ENCODE peak calls at places on chromosomes 7 and 10, in five cellular contexts. O is AG08395, A is choroid plexus epithelial cell, I is GDM1, T is fibroblast of lung. U is an unnamed sample.

GRCh38 chr7:44051611-44052220 is 7.2 kb downstream of the DBNL start:
- DNase-seq in O (no peak), I (no peak), A (no peak), T (no peak), U (no peak)

GRCh38 chr7:156423876-156424275 is 216.7 kb upstream of the RNF32 start:
- DNase-seq in I (no peak), T (no peak), O (no peak), A (no peak), U (no peak)

GRCh38 chr10:6583447-6583846 is 3.4 kb upstream of the PRKCQ start:
- DNase-seq in I (no peak), O (no peak), T (no peak), A (no peak), U (peak)

GRCh38 chr7:98955992-98956391 is 77.7 kb downstream of the TRRAP start:
- DNase-seq in A (no peak), T (no peak), O (no peak), I (no peak), U (no peak)

GRCh38 chr10:25661632-25662031 is 272.4 kb upstream of the MYO3A start:
- DNase-seq in T (no peak), I (no peak), O (no peak), A (peak), U (no peak)

GRCh38 chr10:92699518-92700272 is 9.9 kb downstream of the HHEX start:
- DNase-seq in O (peak), T (peak), A (peak), I (peak), U (peak)

GRCh38 chr7:48427671-48428070 is 256.4 kb downstream of the ABCA13 start:
- DNase-seq in I (no peak), A (no peak), T (no peak), O (no peak), U (no peak)

GRCh38 chr10:6050801-6051445 is 11.2 kb downstream of the IL2RA start:
- DNase-seq in O (peak), I (peak), T (peak), A (peak), U (peak)

GRCh38 chr10:29795856-29796255 is 161.1 kb upstream of the SVIL start:
- DNase-seq in A (no peak), T (no peak), O (peak), I (no peak), U (no peak)

GRCh38 chr7:28243861-28244260 is 63.3 kb upstream of the JAZF1 start:
- DNase-seq in T (no peak), I (no peak), A (no peak), O (no peak), U (no peak)

GRCh38 chr10:101272229-101272868 is 43.1 kb upstream of the LBX1 start:
- DNase-seq in T (peak), I (peak), A (peak), O (peak), U (peak)

GRCh38 chr7:153087498-153087897 is 327.9 kb downstream of the ACTR3B start:
- DNase-seq in A (peak), O (no peak), I (no peak), T (no peak), U (no peak)

GRCh38 chr7:48109848-48110663 is 21.0 kb downstream of the UPP1 start:
- DNase-seq in I (peak), O (peak), A (peak), T (peak), U (peak)

GRCh38 chr7:95141755-95142154 is 182.6 kb downstream of the PON1 start:
- DNase-seq in T (peak), A (peak), O (no peak), I (no peak), U (no peak)

GRCh38 chr7:86282014-86282682 is 361.6 kb upstream of the GRM3 start:
- DNase-seq in O (no peak), I (no peak), T (no peak), A (no peak), U (no peak)

GRCh38 chr7:140494877-140495276 is 15.6 kb upstream of the MKRN1 start:
- DNase-seq in O (no peak), A (no peak), T (no peak), I (no peak), U (no peak)

GRCh38 chr7:90383422-90383821 is 19.8 kb upstream of the CLDN12 start:
- DNase-seq in A (peak), O (peak), I (no peak), T (peak), U (no peak)

GRCh38 chr7:15972767-15973362 is 286.4 kb upstream of the MEOX2 start:
- DNase-seq in A (peak), T (peak), O (peak), I (no peak), U (no peak)

GRCh38 chr7:12584940-12585339 is 14.4 kb downstream of the SCIN start:
- DNase-seq in A (peak), T (no peak), O (peak), I (no peak), U (no peak)

GRCh38 chr10:124349231-124349992 is 69.3 kb downstream of the OAT start:
- DNase-seq in I (no peak), A (peak), T (no peak), O (no peak), U (no peak)

GRCh38 chr10:32104181-32104580 is 48.0 kb upstream of the KIF5B start:
- DNase-seq in O (no peak), I (no peak), A (peak), T (peak), U (no peak)

GRCh38 chr10:10977978-10978377 is 39.7 kb upstream of the CELF2 start:
- DNase-seq in O (peak), T (no peak), I (no peak), A (peak), U (no peak)

GRCh38 chr7:158252837-158253669 is 334.6 kb downstream of the PTPRN2 start:
- DNase-seq in T (no peak), O (no peak), A (no peak), I (no peak), U (no peak)

GRCh38 chr10:75117996-75118395 is 6.5 kb downstream of the SAMD8 start:
- DNase-seq in I (no peak), T (peak), A (peak), O (peak), U (no peak)

GRCh38 chr10:71069909-71070666 is 142.3 kb upstream of the UNC5B start:
- DNase-seq in I (no peak), A (no peak), T (no peak), O (no peak), U (no peak)

GRCh38 chr10:48609899-48610584 is 5.2 kb upstream of the ARHGAP22 start:
- DNase-seq in T (no peak), O (no peak), A (no peak), I (no peak), U (no peak)

GRCh38 chr10:129442866-129443265 is 24.2 kb upstream of the MGMT start:
- DNase-seq in A (no peak), T (no peak), I (no peak), O (no peak), U (no peak)

GRCh38 chr10:11181996-11182395 is 164.3 kb downstream of the CELF2 start:
- DNase-seq in T (no peak), A (no peak), O (no peak), I (no peak), U (no peak)

GRCh38 chr10:43958964-43959363 is 310.3 kb upstream of the ZNF32 start:
- DNase-seq in T (no peak), O (no peak), I (no peak), A (no peak), U (no peak)

GRCh38 chr7:46544396-46545008 is 623.4 kb upstream of the IGFBP3 start:
- DNase-seq in T (peak), I (no peak), O (peak), A (peak), U (no peak)

GRCh38 chr10:127034224-127034623 is 129.0 kb downstream of the DOCK1 start:
- DNase-seq in O (no peak), T (no peak), I (no peak), A (no peak), U (no peak)

GRCh38 chr7:42167206-42167913 is 69.6 kb downstream of the GLI3 start:
- DNase-seq in O (no peak), A (no peak), T (no peak), I (no peak), U (no peak)

GRCh38 chr7:108454674-108455523 is 1.3 kb downstream of the NRCAM start:
- DNase-seq in I (no peak), T (peak), O (peak), A (peak), U (no peak)

GRCh38 chr7:112042631-112043030 is 163.6 kb downstream of the DOCK4 start:
- DNase-seq in I (no peak), O (no peak), A (no peak), T (no peak), U (no peak)